ENCODE peak calls at places on chromosomes 4 and X, in four cellular contexts. One of them, this sample, is unnamed.

GRCh38 chr4:37628977-37629609 is 57.1 kb downstream of the RELL1 start:
- DNase-seq in PC-3: peak; percentile 49
- DNase-seq in HepG2: no peak
- DNase-seq in DND-41: no peak
- DNase-seq in this sample: no peak

GRCh38 chr4:45102716-45103115 is 376.4 kb upstream of the GNPDA2 start:
- DNase-seq in PC-3: no peak
- DNase-seq in HepG2: no peak
- DNase-seq in DND-41: no peak
- DNase-seq in this sample: no peak

GRCh38 chr4:175947117-175947722 is 118.4 kb upstream of the WDR17 start:
- DNase-seq in PC-3: peak; percentile 58
- DNase-seq in HepG2: peak; percentile 6
- DNase-seq in DND-41: no peak
- DNase-seq in this sample: peak; percentile 30

GRCh38 chr4:11625206-11625605 is 196.5 kb upstream of the HS3ST1 start:
- DNase-seq in PC-3: no peak
- DNase-seq in HepG2: no peak
- DNase-seq in DND-41: no peak
- DNase-seq in this sample: no peak

GRCh38 chr4:89599026-89599425 is 237.9 kb downstream of the SNCA start:
- DNase-seq in PC-3: no peak
- DNase-seq in HepG2: no peak
- DNase-seq in DND-41: no peak
- DNase-seq in this sample: no peak

GRCh38 chr4:8665406-8666360 is 73.1 kb downstream of the CPZ start:
- DNase-seq in PC-3: peak; percentile 38
- DNase-seq in HepG2: no peak
- DNase-seq in DND-41: no peak
- DNase-seq in this sample: no peak

GRCh38 chr4:139279723-139280620 is at the start of gene MGARP:
- DNase-seq in PC-3: no peak
- DNase-seq in HepG2: no peak
- DNase-seq in DND-41: no peak
- DNase-seq in this sample: no peak

GRCh38 chr4:159547645-159548308 is 444.9 kb downstream of the RAPGEF2 start:
- DNase-seq in PC-3: peak; percentile 25
- DNase-seq in HepG2: no peak
- DNase-seq in DND-41: no peak
- DNase-seq in this sample: no peak

GRCh38 chrX:46165411-46165810 is 379.8 kb downstream of the ZNF674 start:
- DNase-seq in PC-3: peak; percentile 36
- DNase-seq in HepG2: no peak
- DNase-seq in DND-41: no peak
- DNase-seq in this sample: no peak

GRCh38 chr4:130486186-130486585 is 1390.2 kb downstream of the C4orf33 start:
- DNase-seq in PC-3: peak; percentile 10
- DNase-seq in HepG2: no peak
- DNase-seq in DND-41: no peak
- DNase-seq in this sample: no peak

GRCh38 chr4:112978691-112979472 is 70.6 kb upstream of the ANK2 start:
- DNase-seq in PC-3: peak; percentile 65
- DNase-seq in HepG2: no peak
- DNase-seq in DND-41: no peak
- DNase-seq in this sample: no peak

GRCh38 chrX:9033586-9033985 is 341 bp downstream of the FAM9B start:
- DNase-seq in PC-3: no peak
- DNase-seq in HepG2: no peak
- DNase-seq in DND-41: no peak
- DNase-seq in this sample: no peak

GRCh38 chr4:118765399-118765798 is 70.5 kb downstream of the SEC24D start:
- DNase-seq in PC-3: peak; percentile 82
- DNase-seq in HepG2: no peak
- DNase-seq in DND-41: no peak
- DNase-seq in this sample: peak; percentile 55

GRCh38 chrX:46587753-46588171 is 14.2 kb downstream of the CHST7 start:
- DNase-seq in PC-3: no peak
- DNase-seq in HepG2: no peak
- DNase-seq in DND-41: no peak
- DNase-seq in this sample: no peak

GRCh38 chrX:51404445-51404844 is 71.8 kb downstream of the NUDT10 start:
- DNase-seq in PC-3: no peak
- DNase-seq in HepG2: no peak
- DNase-seq in DND-41: no peak
- DNase-seq in this sample: no peak

GRCh38 chr4:98381306-98381705 is 120.1 kb downstream of the RAP1GDS1 start:
- DNase-seq in PC-3: no peak
- DNase-seq in HepG2: no peak
- DNase-seq in DND-41: no peak
- DNase-seq in this sample: no peak

GRCh38 chrX:149151805-149152757 is 353.0 kb downstream of the IDS start:
- DNase-seq in PC-3: no peak
- DNase-seq in HepG2: no peak
- DNase-seq in DND-41: no peak
- DNase-seq in this sample: no peak

GRCh38 chr4:26804876-26805275 is 55.8 kb upstream of the STIM2 start:
- DNase-seq in PC-3: no peak
- DNase-seq in HepG2: no peak
- DNase-seq in DND-41: no peak
- DNase-seq in this sample: no peak

GRCh38 chr4:36242629-36243354 is 1.5 kb downstream of the ARAP2 start:
- DNase-seq in PC-3: peak; percentile 33
- DNase-seq in HepG2: no peak
- DNase-seq in DND-41: no peak
- DNase-seq in this sample: no peak

GRCh38 chrX:134236690-134237362 is at the start of gene CCDC160:
- DNase-seq in PC-3: peak; percentile 51
- DNase-seq in HepG2: peak; percentile 3
- DNase-seq in DND-41: no peak
- DNase-seq in this sample: no peak

GRCh38 chr4:42865572-42866189 is 26.8 kb upstream of the GRXCR1 start:
- DNase-seq in PC-3: peak; percentile 75
- DNase-seq in HepG2: peak; percentile 48
- DNase-seq in DND-41: peak; percentile 57
- DNase-seq in this sample: peak; percentile 12

GRCh38 chr4:2746891-2747695 is 9.0 kb downstream of the TNIP2 start:
- DNase-seq in PC-3: no peak
- DNase-seq in HepG2: no peak
- DNase-seq in DND-41: no peak
- DNase-seq in this sample: no peak

GRCh38 chr4:29375716-29376115 is 1344.5 kb upstream of the PCDH7 start:
- DNase-seq in PC-3: no peak
- DNase-seq in HepG2: no peak
- DNase-seq in DND-41: no peak
- DNase-seq in this sample: no peak

GRCh38 chrX:6738518-6739470 is 203.9 kb upstream of the VCX3A start:
- DNase-seq in PC-3: no peak
- DNase-seq in HepG2: no peak
- DNase-seq in DND-41: peak; percentile 83
- DNase-seq in this sample: no peak

GRCh38 chr4:101158136-101158485 is 189.2 kb downstream of the PPP3CA start:
- DNase-seq in PC-3: no peak
- DNase-seq in HepG2: no peak
- DNase-seq in DND-41: no peak
- DNase-seq in this sample: no peak

GRCh38 chrX:42707742-42708141 is 70.2 kb downstream of the PPP1R2C start:
- DNase-seq in PC-3: no peak
- DNase-seq in HepG2: no peak
- DNase-seq in DND-41: no peak
- DNase-seq in this sample: no peak

GRCh38 chr4:73442275-73442674 is 6.3 kb downstream of the AFP start:
- DNase-seq in PC-3: peak; percentile 56
- DNase-seq in HepG2: no peak
- DNase-seq in DND-41: no peak
- DNase-seq in this sample: no peak

GRCh38 chr4:152860057-152860456 is 76.1 kb upstream of the FHDC1 start:
- DNase-seq in PC-3: no peak
- DNase-seq in HepG2: no peak
- DNase-seq in DND-41: no peak
- DNase-seq in this sample: no peak

GRCh38 chr4:169203891-169204290 is 66.9 kb downstream of the SH3RF1 start:
- DNase-seq in PC-3: no peak
- DNase-seq in HepG2: no peak
- DNase-seq in DND-41: no peak
- DNase-seq in this sample: no peak

GRCh38 chr4:121156822-121157769 is 7.0 kb downstream of the TNIP3 start:
- DNase-seq in PC-3: peak; percentile 11
- DNase-seq in HepG2: no peak
- DNase-seq in DND-41: no peak
- DNase-seq in this sample: no peak

GRCh38 chr4:136803430-136803829 is 728.9 kb downstream of the PCDH18 start:
- DNase-seq in PC-3: no peak
- DNase-seq in HepG2: no peak
- DNase-seq in DND-41: no peak
- DNase-seq in this sample: no peak

GRCh38 chr4:112633477-112634235 is 3.1 kb downstream of the ZGRF1 start:
- DNase-seq in PC-3: peak; percentile 38
- DNase-seq in HepG2: peak; percentile 18
- DNase-seq in DND-41: no peak
- DNase-seq in this sample: peak; percentile 6

GRCh38 chr4:144716778-144717177 is 70.8 kb downstream of the HHIP start:
- DNase-seq in PC-3: peak; percentile 34
- DNase-seq in HepG2: no peak
- DNase-seq in DND-41: no peak
- DNase-seq in this sample: no peak

GRCh38 chrX:118153270-118153669 is 36.7 kb upstream of the KLHL13 start:
- DNase-seq in PC-3: no peak
- DNase-seq in HepG2: no peak
- DNase-seq in DND-41: no peak
- DNase-seq in this sample: no peak

GRCh38 chr4:8786166-8786565 is 85.5 kb downstream of the HMX1 start:
- DNase-seq in PC-3: no peak
- DNase-seq in HepG2: no peak
- DNase-seq in DND-41: no peak
- DNase-seq in this sample: no peak

DNA sequence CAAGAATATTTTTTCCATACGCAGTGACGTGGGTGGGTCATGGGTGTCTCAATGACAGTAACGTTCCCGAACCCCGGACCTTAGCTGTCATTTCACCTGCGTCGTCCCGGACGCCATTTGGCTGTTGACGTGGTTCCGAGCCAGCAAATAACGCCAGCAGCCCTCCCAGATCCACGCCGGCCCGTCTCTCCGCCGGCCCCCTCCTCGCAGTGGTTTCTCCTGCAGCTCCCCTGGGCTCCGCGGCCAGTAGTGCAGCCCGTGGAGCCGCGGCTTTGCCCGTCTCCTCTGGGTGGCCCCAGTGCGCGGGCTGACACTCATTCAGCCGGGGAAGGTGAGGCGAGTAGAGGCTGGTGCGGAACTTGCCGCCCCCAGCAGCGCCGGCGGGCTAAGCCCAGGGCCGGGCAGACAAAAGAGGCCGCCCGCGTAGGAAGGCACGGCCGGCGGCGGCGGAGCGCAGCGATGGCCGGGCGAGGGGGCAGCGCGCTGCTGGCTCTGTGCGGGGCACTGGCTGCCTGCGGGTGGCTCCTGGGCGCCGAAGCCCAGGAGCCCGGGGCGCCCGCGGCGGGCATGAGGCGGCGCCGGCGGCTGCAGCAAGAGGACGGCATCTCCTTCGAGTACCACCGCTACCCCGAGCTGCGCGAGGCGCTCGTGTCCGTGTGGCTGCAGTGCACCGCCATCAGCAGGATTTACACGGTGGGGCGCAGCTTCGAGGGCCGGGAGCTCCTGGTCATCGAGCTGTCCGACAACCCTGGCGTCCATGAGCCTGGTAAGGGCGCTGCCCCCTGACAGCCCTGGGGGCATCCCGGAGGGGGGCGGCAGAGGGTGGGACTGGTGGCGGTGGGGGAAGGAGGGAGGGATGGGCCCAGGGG is at the start of gene CPE:
- DNase-seq in PC-3: peak; percentile 80
- DNase-seq in HepG2: peak; percentile 81
- DNase-seq in DND-41: no peak
- DNase-seq in this sample: no peak
- TF ChIP-seq EZH2 in PC-3: no peak
- TF ChIP-seq EZH2 in HepG2: no peak
- TF ChIP-seq EZH2 in DND-41: no peak
- TF ChIP-seq EZH2 in this sample: no peak

GRCh38 chr4:174561556-174561955 is 39.3 kb upstream of the HPGD start:
- DNase-seq in PC-3: peak; percentile 17
- DNase-seq in HepG2: no peak
- DNase-seq in DND-41: no peak
- DNase-seq in this sample: peak; percentile 34
- H3K27ac ChIP-seq in PC-3: no peak overlapping the region
- H3K27ac ChIP-seq in HepG2: no peak overlapping the region
- H3K27ac ChIP-seq in DND-41: no peak overlapping the region
- H3K27ac ChIP-seq in this sample: no peak overlapping the region

GRCh38 chr4:75940692-75941253 is at the start of gene NAAA:
- DNase-seq in PC-3: peak; percentile 55
- DNase-seq in HepG2: peak; percentile 62
- DNase-seq in DND-41: peak; percentile 82
- DNase-seq in this sample: no peak
- TF ChIP-seq EZH2 in PC-3: no peak
- TF ChIP-seq EZH2 in HepG2: no peak
- TF ChIP-seq EZH2 in DND-41: no peak
- TF ChIP-seq EZH2 in this sample: no peak

GRCh38 chrX:54180403-54180802 is 2.7 kb downstream of the FAM120C start:
- DNase-seq in PC-3: peak; percentile 39
- DNase-seq in HepG2: no peak
- DNase-seq in DND-41: no peak
- DNase-seq in this sample: no peak
- H3K27ac ChIP-seq in PC-3: peak overlapping the region; percentile 88
- H3K27ac ChIP-seq in HepG2: no peak overlapping the region
- H3K27ac ChIP-seq in DND-41: no peak overlapping the region
- H3K27ac ChIP-seq in this sample: no peak overlapping the region

GRCh38 chr4:86400216-86400615 is 40.4 kb upstream of the MAPK10 start:
- DNase-seq in PC-3: no peak
- DNase-seq in HepG2: no peak
- DNase-seq in DND-41: no peak
- DNase-seq in this sample: no peak
- TF ChIP-seq EZH2 in PC-3: no peak
- TF ChIP-seq EZH2 in HepG2: no peak
- TF ChIP-seq EZH2 in DND-41: no peak
- TF ChIP-seq EZH2 in this sample: no peak

GRCh38 chrX:41027388-41027787 is 57.9 kb upstream of the USP9X start:
- DNase-seq in PC-3: peak; percentile 54
- DNase-seq in HepG2: no peak
- DNase-seq in DND-41: no peak
- DNase-seq in this sample: no peak

GRCh38 chrX:41025926-41026325 is 59.3 kb upstream of the USP9X start:
- DNase-seq in PC-3: no peak
- DNase-seq in HepG2: no peak
- DNase-seq in DND-41: no peak
- DNase-seq in this sample: no peak

GRCh38 chrX:41029332-41029731 is 55.9 kb upstream of the USP9X start:
- DNase-seq in PC-3: peak; percentile 55
- DNase-seq in HepG2: peak; percentile 27
- DNase-seq in DND-41: no peak
- DNase-seq in this sample: no peak

GRCh38 chrX:41024755-41025154 is 60.5 kb upstream of the USP9X start:
- DNase-seq in PC-3: no peak
- DNase-seq in HepG2: no peak
- DNase-seq in DND-41: no peak
- DNase-seq in this sample: no peak

GRCh38 chrX:41026326-41027136 is 58.7 kb upstream of the USP9X start:
- DNase-seq in PC-3: peak; percentile 8
- DNase-seq in HepG2: no peak
- DNase-seq in DND-41: no peak
- DNase-seq in this sample: no peak
- H3K27ac ChIP-seq in PC-3: no peak overlapping the region
- H3K27ac ChIP-seq in HepG2: no peak overlapping the region
- H3K27ac ChIP-seq in DND-41: no peak overlapping the region
- H3K27ac ChIP-seq in this sample: no peak overlapping the region